ENCODE peak calls at places on chromosomes 7 and 10, in eight cellular contexts. T is bronchial epithelial cell, O is kidney, S is NT2/D1, I is EH, Z is NCI-H2081, N is AG09309, K is anterior cingulate cortex. Q is an unnamed sample.

GRCh38 chr7:120926943-120927346 is 23.6 kb upstream of the ING3 start:
- DNase-seq in I (no peak), K (no peak), N (no peak), O (no peak), T (peak; percentile 65), Z (no peak), S (no peak), Q (peak; percentile 20)

GRCh38 chr7:131197920-131198610 is 129.6 kb upstream of the MKLN1 start:
- DNase-seq in N (peak; percentile 61), S (no peak), Z (no peak), T (no peak), I (peak; percentile 86), O (no peak), K (no peak), Q (peak; percentile 73)

GRCh38 chr7:30240401-30240800 is 44.0 kb upstream of the ZNRF2 start:
- DNase-seq in Z (no peak), N (no peak), T (no peak), O (no peak), K (no peak), I (peak; percentile 12), S (no peak), Q (peak; percentile 61)

GRCh38 chr7:7100432-7100849 is 81.9 kb upstream of the C1GALT1 start:
- DNase-seq in I (no peak), Z (peak; percentile 18), T (peak; percentile 97), K (no peak), N (no peak), O (no peak), S (peak; percentile 66), Q (peak; percentile 96)

GRCh38 chr7:16071246-16071857 is 350.0 kb downstream of the CRPPA start:
- DNase-seq in I (peak; percentile 66), N (peak; percentile 33), Z (peak; percentile 79), O (no peak), T (peak; percentile 63), K (no peak), S (peak; percentile 46), Q (peak; percentile 32)

GRCh38 chr10:84665883-84666463 is 337.6 kb downstream of the CCSER2 start:
- DNase-seq in I (no peak), N (no peak), O (no peak), K (no peak), S (peak; percentile 15), T (peak; percentile 16), Z (no peak), Q (peak; percentile 15)

GRCh38 chr10:99431190-99431549 is 746 bp upstream of the GOT1 start:
- DNase-seq in K (peak; percentile 39), N (no peak), S (no peak), O (peak; percentile 89), T (peak; percentile 40), Z (no peak), I (peak; percentile 58), Q (peak; percentile 50)

GRCh38 chr7:47795631-47796030 is 152.6 kb downstream of the PKD1L1 start:
- DNase-seq in N (peak; percentile 88), I (peak; percentile 99), S (no peak), T (no peak), Z (no peak), K (no peak), O (no peak), Q (no peak)

GRCh38 chr7:57404967-57405421 is 45.0 kb upstream of the ZNF716 start:
- DNase-seq in K (no peak), S (no peak), I (no peak), N (no peak), T (no peak), Z (no peak), O (peak; percentile 47), Q (no peak)

GRCh38 chr10:116723428-116724281 is 18.7 kb downstream of the HSPA12A start:
- DNase-seq in O (no peak), N (no peak), Z (no peak), S (no peak), T (no peak), K (no peak), I (no peak), Q (no peak)

Q was measured in mammary epithelial cell.